ENCODE peak calls at places on chromosomes 1 and 21, in six cellular contexts. T is LNCaP clone FGC; P is pancreas; V is NB4; C is psoas muscle; B is CD4-positive, alpha-beta T cell. Z is an unnamed sample.

GRCh38 chr1:224569276-224569675 is 46.8 kb upstream of the CNIH3 start:
- DNase-seq in P (no peak), B (no peak), C (no peak), T (no peak), V (no peak), Z (no peak)

GRCh38 chr1:192522673-192523072 is 52.9 kb upstream of the RGS1 start:
- DNase-seq in V (no peak), T (no peak), B (no peak), C (no peak), P (no peak), Z (no peak)

GRCh38 chr1:63698001-63698838 is 75.6 kb upstream of the ROR1 start:
- DNase-seq in T (no peak), P (peak), B (no peak), V (no peak), C (no peak), Z (peak)

GRCh38 chr1:93822710-93823425 is 56.1 kb downstream of the DNTTIP2 start:
- DNase-seq in C (no peak), T (no peak), V (no peak), P (no peak), B (no peak), Z (peak)

GRCh38 chr1:43975249-43975961 is 645 bp downstream of the ATP6V0B start:
- DNase-seq in C (peak), V (peak), T (peak), B (peak), P (peak), Z (no peak)

GRCh38 chr1:22184454-22184853 is 41.6 kb upstream of the WNT4 start:
- DNase-seq in V (no peak), B (no peak), P (no peak), C (no peak), T (no peak), Z (no peak)

GRCh38 chr21:43874085-43874785 is 9.2 kb downstream of the AGPAT3 start:
- DNase-seq in C (no peak), V (no peak), T (no peak), P (no peak), B (no peak), Z (no peak)

GRCh38 chr1:6128276-6129081 is 51.6 kb downstream of the CHD5 start:
- DNase-seq in C (no peak), P (no peak), T (no peak), V (no peak), B (no peak), Z (no peak)

GRCh38 chr21:34018185-34018584 is 55.2 kb upstream of the MRPS6 start:
- DNase-seq in V (no peak), P (no peak), C (no peak), B (no peak), T (no peak), Z (no peak)

GRCh38 chr1:12472798-12473551 is 145.0 kb downstream of the DHRS3 start:
- DNase-seq in P (no peak), T (no peak), C (no peak), V (no peak), B (peak), Z (no peak)

GRCh38 chr1:168654198-168654910 is 74.7 kb downstream of the DPT start:
- DNase-seq in B (no peak), V (no peak), P (no peak), T (no peak), C (no peak), Z (no peak)

GRCh38 chr1:45304311-45305081 is 22.2 kb upstream of the HPDL start:
- DNase-seq in T (no peak), B (no peak), V (peak), P (peak), C (peak), Z (peak)

GRCh38 chr1:39104158-39105060 is 78.3 kb downstream of the NDUFS5 start:
- DNase-seq in B (no peak), T (no peak), P (no peak), V (no peak), C (no peak), Z (no peak)

GRCh38 chr1:22206551-22207125 is 63.7 kb upstream of the WNT4 start:
- DNase-seq in T (no peak), P (no peak), B (no peak), C (no peak), V (no peak), Z (no peak)

GRCh38 chr1:18639335-18640055 is 8.8 kb downstream of the PAX7 start:
- DNase-seq in T (no peak), P (no peak), V (no peak), B (no peak), C (no peak), Z (no peak)

GRCh38 chr1:212447478-212447877 is 14.8 kb downstream of the NENF start:
- DNase-seq in T (no peak), B (no peak), P (no peak), V (no peak), C (no peak), Z (no peak)

GRCh38 chr1:110106013-110106941 is 6.0 kb upstream of the UBL4B start:
- DNase-seq in T (peak), V (peak), C (peak), P (peak), B (peak), Z (peak)

GRCh38 chr1:45215485-45216199 is 9.2 kb upstream of the ZSWIM5 start:
- DNase-seq in B (no peak), T (no peak), C (no peak), P (no peak), V (no peak), Z (no peak)

GRCh38 chr1:201298381-201299367 is 15.4 kb downstream of the PKP1 start:
- DNase-seq in T (no peak), P (no peak), B (no peak), V (no peak), C (no peak), Z (no peak)

GRCh38 chr1:218339267-218339831 is 5.8 kb upstream of the TGFB2 start:
- DNase-seq in C (no peak), V (peak), P (no peak), T (no peak), B (no peak), Z (peak)

DNA sequence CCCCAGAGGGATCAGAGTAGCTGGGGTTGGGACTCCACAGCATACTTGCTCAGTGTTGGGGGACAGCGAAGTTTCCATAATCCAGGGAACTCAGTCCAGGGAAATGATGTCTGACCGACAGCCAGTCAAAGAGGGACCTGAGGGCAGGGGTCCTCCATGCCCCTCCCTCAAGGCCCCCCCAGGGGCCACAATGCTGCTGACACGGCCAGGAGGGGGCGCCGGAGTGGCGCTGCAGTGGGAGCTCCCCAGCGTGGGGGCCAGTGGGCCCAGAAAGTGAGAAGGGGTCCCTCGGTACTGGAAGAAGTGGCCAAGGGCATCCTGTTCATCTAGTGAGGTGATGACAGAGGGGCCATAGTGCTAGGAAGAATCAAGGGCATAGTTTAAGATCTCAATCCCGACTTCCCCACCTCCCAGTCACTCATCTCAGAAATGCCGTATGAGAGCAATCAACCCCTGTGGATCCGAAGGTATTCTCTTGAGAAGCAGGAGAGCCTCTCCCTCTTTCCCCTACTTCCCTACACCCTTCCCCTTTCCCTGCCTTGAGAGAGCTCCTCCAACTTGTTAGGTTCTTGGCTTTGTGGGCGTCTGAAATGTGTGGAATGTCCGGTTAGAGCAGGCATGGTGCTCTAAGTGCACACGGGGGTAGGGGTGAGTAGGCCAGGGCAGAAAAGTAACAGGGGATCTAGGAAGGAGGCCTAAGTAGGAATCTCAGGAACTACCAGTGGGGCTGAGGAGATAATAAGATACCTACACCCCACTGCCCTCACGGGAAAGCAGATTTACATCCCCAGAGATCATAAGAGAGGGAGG is 4.1 kb downstream of the NUDT17 start:
- DNase-seq in V (no peak), B (no peak), C (no peak), P (no peak), T (no peak), Z (peak)
- TF ChIP-seq CTCF in V (peak), B (peak), C (no peak), P (no peak), T (no peak), Z (peak)

GRCh38 chr1:153355445-153356071 is 2.1 kb upstream of the S100A9 start:
- DNase-seq in B (peak), P (no peak), C (peak), T (peak), V (peak), Z (peak)
- TF ChIP-seq CTCF in B (no peak), P (no peak), C (peak), T (peak), V (peak), Z (peak)

GRCh38 chr21:39086547-39086946 is 96.7 kb downstream of the PSMG1 start:
- DNase-seq in V (no peak), B (no peak), C (no peak), T (no peak), P (no peak), Z (no peak)
- TF ChIP-seq CTCF in V (peak), B (no peak), C (peak), T (no peak), P (no peak), Z (no peak)

GRCh38 chr1:214029796-214030195 is 42.0 kb downstream of the PROX1 start:
- DNase-seq in V (no peak), P (no peak), C (no peak), T (no peak), B (no peak), Z (no peak)

GRCh38 chr1:214028095-214028494 is 40.3 kb downstream of the PROX1 start:
- DNase-seq in C (no peak), P (no peak), V (no peak), T (no peak), B (no peak), Z (no peak)

GRCh38 chr1:214027498-214027897 is 39.7 kb downstream of the PROX1 start:
- DNase-seq in V (no peak), P (no peak), B (no peak), T (no peak), C (no peak), Z (no peak)

GRCh38 chr1:214028569-214028968 is 40.8 kb downstream of the PROX1 start:
- DNase-seq in V (no peak), T (no peak), B (no peak), C (no peak), P (no peak), Z (no peak)

DNA sequence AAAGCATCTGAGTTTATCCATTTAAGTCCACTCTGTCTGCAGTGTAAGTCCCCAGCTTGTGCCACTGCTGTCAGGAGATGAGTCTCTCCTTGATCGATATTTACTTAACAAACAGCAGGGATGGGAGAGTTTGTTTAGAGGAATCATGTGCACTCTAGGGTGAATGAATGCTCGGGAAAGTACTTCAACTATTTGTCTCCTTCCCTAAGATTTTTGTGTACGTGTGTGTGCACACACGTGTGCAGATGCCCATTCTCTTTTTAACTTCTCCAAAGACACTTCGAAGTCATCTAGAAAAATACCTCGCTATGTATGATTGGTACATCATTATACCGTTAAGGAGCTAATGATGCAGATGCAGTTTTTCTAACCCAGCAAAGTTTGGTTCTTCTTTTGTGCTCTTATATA is 41.2 kb downstream of the PROX1 start:
- DNase-seq in B (no peak), T (no peak), P (no peak), C (no peak), V (no peak), Z (no peak)
- TF ChIP-seq CTCF in B (no peak), T (no peak), P (no peak), C (no peak), V (no peak), Z (no peak)

GRCh38 chr1:50300303-50300702 is 122.9 kb downstream of the DMRTA2 start:
- DNase-seq in P (no peak), V (no peak), T (no peak), C (no peak), B (no peak), Z (no peak)

GRCh38 chr1:50308883-50309282 is 114.4 kb downstream of the DMRTA2 start:
- DNase-seq in T (peak), B (peak), P (no peak), C (no peak), V (peak), Z (peak)

GRCh38 chr1:50305808-50306207 is 117.4 kb downstream of the DMRTA2 start:
- DNase-seq in C (no peak), T (no peak), B (no peak), P (no peak), V (no peak), Z (no peak)
- TF ChIP-seq CTCF in C (no peak), T (no peak), B (no peak), P (no peak), V (no peak), Z (no peak)

DNA sequence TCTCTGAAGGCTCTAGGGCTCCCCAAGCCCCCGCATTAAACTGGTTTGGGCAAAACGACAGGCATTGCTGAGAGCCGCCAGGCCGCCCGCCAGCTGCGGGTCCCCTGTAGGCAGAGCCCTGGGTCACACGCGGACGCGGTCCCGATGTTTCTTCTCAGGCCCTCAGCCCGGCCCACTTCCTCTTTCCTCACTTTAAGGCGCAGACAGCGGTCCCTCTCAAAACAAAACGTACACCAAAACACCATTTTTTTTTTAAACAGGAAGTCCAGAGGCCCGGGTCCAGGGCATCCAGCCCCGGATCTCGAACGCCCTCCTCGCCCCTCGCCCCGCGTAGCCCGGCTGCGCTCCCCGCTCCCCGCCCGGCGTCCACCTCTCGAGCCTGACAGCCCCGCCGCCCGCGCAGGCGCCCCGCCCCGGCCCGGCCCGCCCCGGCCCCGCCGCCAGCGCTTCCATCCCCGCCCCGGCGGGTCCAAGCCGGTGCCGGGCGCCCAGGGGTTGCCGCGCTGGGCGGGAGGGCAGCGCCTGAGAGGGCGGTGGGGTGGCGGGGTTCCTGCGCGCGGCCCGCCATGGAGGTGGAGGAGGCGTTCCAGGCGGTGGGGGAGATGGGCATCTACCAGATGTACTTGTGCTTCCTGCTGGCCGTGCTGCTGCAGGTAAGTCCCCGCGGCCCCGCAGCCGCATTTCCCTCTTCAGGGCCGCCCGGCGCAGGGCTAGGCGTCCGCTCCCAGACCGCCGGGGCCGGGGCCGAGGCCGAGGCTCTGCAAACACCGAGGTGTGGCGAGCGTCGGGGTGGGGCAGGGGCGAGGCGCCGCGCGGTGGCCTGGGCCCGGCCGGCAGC is at the start of gene SLC22A15:
- DNase-seq in P (peak), C (peak), T (no peak), B (peak), V (peak), Z (no peak)
- TF ChIP-seq CTCF in P (no peak), C (no peak), T (no peak), B (no peak), V (no peak), Z (no peak)

GRCh38 chr1:57911427-57911826 is 487.6 kb upstream of the DAB1 start:
- DNase-seq in P (no peak), C (no peak), T (no peak), V (no peak), B (no peak), Z (no peak)

GRCh38 chr1:57910331-57910730 is 486.5 kb upstream of the DAB1 start:
- DNase-seq in P (no peak), C (no peak), V (no peak), B (no peak), T (no peak), Z (no peak)

GRCh38 chr1:57916034-57916433 is 492.2 kb upstream of the DAB1 start:
- DNase-seq in B (no peak), P (no peak), V (no peak), T (no peak), C (no peak), Z (no peak)

GRCh38 chr1:57908471-57908870 is 484.6 kb upstream of the DAB1 start:
- DNase-seq in P (no peak), V (no peak), B (no peak), C (no peak), T (no peak), Z (no peak)

GRCh38 chr1:57910782-57911181 is 486.9 kb upstream of the DAB1 start:
- DNase-seq in B (no peak), V (no peak), T (no peak), C (no peak), P (no peak), Z (no peak)
- TF ChIP-seq CTCF in B (no peak), V (no peak), T (no peak), C (no peak), P (no peak), Z (no peak)

DNA sequence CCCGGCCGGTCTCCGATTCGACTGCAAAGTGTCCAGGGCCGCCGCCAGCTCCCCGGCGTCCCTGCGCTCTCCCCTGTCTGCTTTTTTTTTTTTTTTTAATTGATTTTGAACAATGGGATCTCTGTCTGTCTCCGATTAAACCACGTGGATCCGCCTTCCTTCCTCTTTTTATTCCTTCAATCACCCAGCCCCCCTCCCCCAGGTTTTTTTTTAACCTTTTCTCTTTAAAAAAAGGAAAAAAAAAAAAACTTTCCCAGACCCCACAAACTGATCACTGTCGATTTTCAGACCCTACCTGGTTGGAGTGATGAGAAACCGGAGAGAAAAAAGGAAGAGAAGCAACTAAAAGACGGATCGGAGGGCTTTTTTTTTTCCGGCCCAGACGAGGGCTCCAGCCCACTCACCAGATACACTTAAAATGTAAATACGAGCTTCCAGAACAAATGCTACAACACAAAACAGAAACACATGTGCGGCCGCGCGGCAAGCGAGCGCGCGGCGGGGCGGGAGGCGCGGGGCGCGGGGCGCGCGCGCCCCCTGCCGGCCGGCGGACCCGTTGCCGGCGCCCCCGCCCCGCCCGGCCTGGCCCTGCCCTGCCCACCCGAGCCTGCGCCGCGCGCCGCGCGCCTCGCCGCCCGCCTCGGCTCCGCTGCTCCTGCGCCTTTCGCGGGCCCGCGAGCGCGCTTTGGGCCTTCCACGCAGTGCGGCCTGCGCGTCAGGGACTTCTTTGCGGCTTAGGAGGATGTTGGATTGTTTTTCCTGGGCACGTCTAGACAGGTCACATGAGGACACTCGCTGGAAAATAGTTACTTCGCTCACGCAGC is at the start of gene RCC2:
- DNase-seq in V (peak), B (peak), T (peak), C (peak), P (peak), Z (peak)
- TF ChIP-seq CTCF in V (no peak), B (no peak), T (peak), C (peak), P (no peak), Z (peak)

GRCh38 chr1:235583511-235584001 is 66.0 kb downstream of the GNG4 start:
- DNase-seq in B (no peak), V (no peak), C (no peak), P (no peak), T (no peak), Z (no peak)
- TF ChIP-seq CTCF in B (no peak), V (no peak), C (no peak), P (no peak), T (no peak), Z (no peak)

GRCh38 chr1:204566583-204566955 is 50.4 kb downstream of the MDM4 start:
- DNase-seq in V (no peak), T (no peak), C (no peak), P (no peak), B (no peak), Z (no peak)

GRCh38 chr1:204564835-204565234 is 48.6 kb downstream of the MDM4 start:
- DNase-seq in C (no peak), P (no peak), T (no peak), V (no peak), B (no peak), Z (no peak)

GRCh38 chr1:204563780-204564179 is 47.6 kb downstream of the MDM4 start:
- DNase-seq in T (no peak), C (no peak), V (no peak), B (no peak), P (no peak), Z (no peak)

GRCh38 chr1:204567067-204567466 is 50.9 kb downstream of the MDM4 start:
- DNase-seq in C (no peak), B (no peak), V (no peak), T (no peak), P (no peak), Z (no peak)

GRCh38 chr1:204565617-204566582 is 49.7 kb downstream of the MDM4 start:
- DNase-seq in P (no peak), C (no peak), B (peak), T (peak), V (peak), Z (peak)
- TF ChIP-seq CTCF in P (peak), C (peak), B (peak), T (peak), V (peak), Z (peak)

Z was measured in IMR-90.